ENCODE peak calls at places on chromosomes 7 and 10, in seven cellular contexts. J is ELR; S is NCI-H748 treated with DMSO at 0.1 percent for 48 hours; U is CD4-positive, alpha-beta T cell; G is H54; A is naive thymus-derived CD8-positive, alpha-beta T cell; W is fibroblast of lung. E is an unnamed sample.

GRCh38 chr10:119209736-119210355 is 2.5 kb downstream of the GRK5 start:
- DNase-seq in J (no peak), S (no peak), U (no peak), G (no peak), A (no peak), W (peak), E (no peak)

GRCh38 chr10:104020020-104020419 is 53.1 kb downstream of the SLK start:
- DNase-seq in J (no peak), S (no peak), U (no peak), G (no peak), A (no peak), W (no peak), E (no peak)

GRCh38 chr7:79529214-79529895 is 75.9 kb upstream of the MAGI2 start:
- DNase-seq in J (no peak), S (peak), U (no peak), G (no peak), A (no peak), W (no peak), E (no peak)

GRCh38 chr10:88111294-88111693 is 247.9 kb downstream of the PTEN start:
- DNase-seq in J (no peak), S (no peak), U (no peak), G (no peak), A (no peak), W (no peak), E (no peak)

GRCh38 chr7:75994388-75995051 is at the start of gene TMEM120A:
- DNase-seq in J (peak), S (peak), U (peak), G (peak), A (peak), W (peak), E (peak)

GRCh38 chr7:2524808-2525140 is 5.2 kb downstream of the LFNG start:
- DNase-seq in J (no peak), S (no peak), U (no peak), G (no peak), A (no peak), W (no peak), E (no peak)

GRCh38 chr7:79610905-79611304 is 157.4 kb upstream of the MAGI2 start:
- DNase-seq in J (no peak), S (no peak), U (no peak), G (no peak), A (no peak), W (no peak), E (no peak)

GRCh38 chr7:69708857-69709256 is 110.6 kb downstream of the AUTS2 start:
- DNase-seq in J (no peak), S (no peak), U (no peak), G (peak), A (no peak), W (peak), E (peak)

GRCh38 chr7:18414885-18415284 is 80.7 kb upstream of the HDAC9 start:
- DNase-seq in J (no peak), S (no peak), U (no peak), G (no peak), A (no peak), W (no peak), E (no peak)

GRCh38 chr10:6037422-6037821 is 24.7 kb downstream of the IL2RA start:
- DNase-seq in J (no peak), S (no peak), U (no peak), G (no peak), A (no peak), W (no peak), E (no peak)

GRCh38 chr10:23096814-23097549 is 1.6 kb downstream of the MSRB2 start:
- DNase-seq in J (peak), S (no peak), U (no peak), G (no peak), A (no peak), W (peak), E (peak)

GRCh38 chr7:108246227-108246837 is 116.2 kb upstream of the LAMB4 start:
- DNase-seq in J (peak), S (no peak), U (no peak), G (peak), A (no peak), W (peak), E (peak)

GRCh38 chr7:2819161-2819953 is 24.8 kb downstream of the GNA12 start:
- DNase-seq in J (no peak), S (no peak), U (no peak), G (no peak), A (no peak), W (no peak), E (no peak)

GRCh38 chr10:43119416-43120115 is 18.7 kb upstream of the CSGALNACT2 start:
- DNase-seq in J (no peak), S (no peak), U (no peak), G (no peak), A (no peak), W (no peak), E (no peak)

GRCh38 chr7:84688671-84689070 is 494.1 kb upstream of the SEMA3A start:
- DNase-seq in J (peak), S (no peak), U (no peak), G (no peak), A (no peak), W (peak), E (peak)

GRCh38 chr10:19316204-19316870 is 267.7 kb downstream of the MALRD1 start:
- DNase-seq in J (no peak), S (no peak), U (no peak), G (no peak), A (no peak), W (no peak), E (no peak)

GRCh38 chr7:94787285-94787684 is 120.1 kb upstream of the PPP1R9A start:
- DNase-seq in J (no peak), S (no peak), U (no peak), G (no peak), A (no peak), W (no peak), E (no peak)

GRCh38 chr10:97596101-97597055 is 6.9 kb downstream of the C10orf62 start:
- DNase-seq in J (peak), S (no peak), U (no peak), G (peak), A (no peak), W (peak), E (peak)

GRCh38 chr10:74293686-74294365 is 142.8 kb downstream of the ADK start:
- DNase-seq in J (peak), S (peak), U (no peak), G (no peak), A (no peak), W (peak), E (peak)

GRCh38 chr10:129448539-129448938 is 18.5 kb upstream of the MGMT start:
- DNase-seq in J (no peak), S (no peak), U (no peak), G (no peak), A (no peak), W (no peak), E (no peak)

GRCh38 chr7:101862280-101863220 is 45.1 kb downstream of the CUX1 start:
- DNase-seq in J (no peak), S (no peak), U (no peak), G (no peak), A (no peak), W (peak), E (no peak)

GRCh38 chr7:70736715-70737460 is 395.1 kb upstream of the GALNT17 start:
- DNase-seq in J (peak), S (no peak), U (no peak), G (peak), A (no peak), W (peak), E (peak)

GRCh38 chr10:104435822-104436221 is 82.2 kb downstream of the CFAP58 start:
- DNase-seq in J (peak), S (no peak), U (no peak), G (no peak), A (no peak), W (no peak), E (peak)

GRCh38 chr10:122013311-122013780 is 24.4 kb downstream of the TACC2 start:
- DNase-seq in J (no peak), S (no peak), U (no peak), G (no peak), A (no peak), W (no peak), E (no peak)

GRCh38 chr7:106018566-106019338 is 55.7 kb downstream of the CDHR3 start:
- DNase-seq in J (no peak), S (no peak), U (no peak), G (no peak), A (no peak), W (peak), E (no peak)

GRCh38 chr7:26944486-26944885 is 80.1 kb upstream of the SKAP2 start:
- DNase-seq in J (no peak), S (no peak), U (no peak), G (no peak), A (no peak), W (no peak), E (no peak)

GRCh38 chr10:8511026-8511425 is 456.5 kb downstream of the GATA3 start:
- DNase-seq in J (no peak), S (no peak), U (no peak), G (no peak), A (no peak), W (no peak), E (no peak)

GRCh38 chr10:122441961-122442360 is 12.5 kb upstream of the ARMS2 start:
- DNase-seq in J (peak), S (no peak), U (no peak), G (no peak), A (no peak), W (peak), E (peak)

GRCh38 chr7:69776611-69777010 is 178.3 kb downstream of the AUTS2 start:
- DNase-seq in J (no peak), S (no peak), U (no peak), G (no peak), A (no peak), W (peak), E (peak)

GRCh38 chr7:131104611-131105293 is 222.9 kb upstream of the MKLN1 start:
- DNase-seq in J (no peak), S (no peak), U (no peak), G (no peak), A (no peak), W (peak), E (peak)

GRCh38 chr7:29146888-29147609 is 712 bp upstream of the CPVL start:
- DNase-seq in J (no peak), S (peak), U (no peak), G (no peak), A (no peak), W (peak), E (peak)

GRCh38 chr7:115805458-115805857 is 225.1 kb downstream of the TFEC start:
- DNase-seq in J (no peak), S (peak), U (no peak), G (no peak), A (no peak), W (peak), E (peak)

E was measured in GM23248.